ENCODE peak calls at places on chromosomes 4 and X, in six cellular contexts. One of them, this sample, is unnamed. For H3K27me3 and H3K36me3, the result is how much of the 10 kb centered on the place peaks cover.

GRCh38 chr4:52873861-52874343 is 11.8 kb downstream of the RASL11B start:
- DNase-seq in CD4-positive, alpha-beta memory T cell: no peak
- DNase-seq in naive thymus-derived CD4-positive, alpha-beta T cell: no peak
- DNase-seq in body of pancreas: peak
- DNase-seq in WERI-Rb-1: no peak
- DNase-seq in PC-9: no peak
- DNase-seq in this sample: no peak

GRCh38 chr4:12576409-12576808 is 907.7 kb downstream of the RAB28 start:
- DNase-seq in CD4-positive, alpha-beta memory T cell: no peak
- DNase-seq in naive thymus-derived CD4-positive, alpha-beta T cell: no peak
- DNase-seq in body of pancreas: no peak
- DNase-seq in WERI-Rb-1: no peak
- DNase-seq in PC-9: no peak
- DNase-seq in this sample: no peak

GRCh38 chrX:136047969-136048368 is 62.7 kb downstream of the SLC9A6 start:
- DNase-seq in CD4-positive, alpha-beta memory T cell: no peak
- DNase-seq in naive thymus-derived CD4-positive, alpha-beta T cell: no peak
- DNase-seq in body of pancreas: no peak
- DNase-seq in WERI-Rb-1: no peak
- DNase-seq in PC-9: no peak
- DNase-seq in this sample: no peak

GRCh38 chr4:81504685-81505598 is 33.2 kb upstream of the RASGEF1B start:
- DNase-seq in CD4-positive, alpha-beta memory T cell: peak
- DNase-seq in naive thymus-derived CD4-positive, alpha-beta T cell: peak
- DNase-seq in body of pancreas: no peak
- DNase-seq in WERI-Rb-1: peak
- DNase-seq in PC-9: no peak
- DNase-seq in this sample: no peak

GRCh38 chr4:88195666-88196365 is 37.4 kb upstream of the ABCG2 start:
- DNase-seq in CD4-positive, alpha-beta memory T cell: no peak
- DNase-seq in naive thymus-derived CD4-positive, alpha-beta T cell: no peak
- DNase-seq in body of pancreas: no peak
- DNase-seq in WERI-Rb-1: no peak
- DNase-seq in PC-9: no peak
- DNase-seq in this sample: no peak

GRCh38 chr4:155653052-155653451 is 13.6 kb upstream of the GUCY1A1 start:
- DNase-seq in CD4-positive, alpha-beta memory T cell: no peak
- DNase-seq in naive thymus-derived CD4-positive, alpha-beta T cell: no peak
- DNase-seq in body of pancreas: no peak
- DNase-seq in WERI-Rb-1: no peak
- DNase-seq in PC-9: no peak
- DNase-seq in this sample: no peak

GRCh38 chr4:16140520-16141249 is 56.9 kb upstream of the PROM1 start:
- DNase-seq in CD4-positive, alpha-beta memory T cell: no peak
- DNase-seq in naive thymus-derived CD4-positive, alpha-beta T cell: no peak
- DNase-seq in body of pancreas: peak
- DNase-seq in WERI-Rb-1: no peak
- DNase-seq in PC-9: peak
- DNase-seq in this sample: no peak

GRCh38 chr4:122104184-122104583 is 47.9 kb upstream of the BLTP1 start:
- DNase-seq in CD4-positive, alpha-beta memory T cell: no peak
- DNase-seq in naive thymus-derived CD4-positive, alpha-beta T cell: no peak
- DNase-seq in body of pancreas: no peak
- DNase-seq in WERI-Rb-1: no peak
- DNase-seq in PC-9: no peak
- DNase-seq in this sample: no peak

GRCh38 chr4:113212613-113213012 is 163.2 kb downstream of the ANK2 start:
- DNase-seq in CD4-positive, alpha-beta memory T cell: no peak
- DNase-seq in naive thymus-derived CD4-positive, alpha-beta T cell: no peak
- DNase-seq in body of pancreas: no peak
- DNase-seq in WERI-Rb-1: no peak
- DNase-seq in PC-9: no peak
- DNase-seq in this sample: peak

GRCh38 chr4:149638073-149638472 is 177.6 kb downstream of the IQCM start:
- DNase-seq in CD4-positive, alpha-beta memory T cell: no peak
- DNase-seq in naive thymus-derived CD4-positive, alpha-beta T cell: no peak
- DNase-seq in body of pancreas: no peak
- DNase-seq in WERI-Rb-1: no peak
- DNase-seq in PC-9: no peak
- DNase-seq in this sample: no peak

GRCh38 chrX:153927936-153928760 is 2.1 kb upstream of the ARHGAP4 start:
- DNase-seq in CD4-positive, alpha-beta memory T cell: peak
- DNase-seq in naive thymus-derived CD4-positive, alpha-beta T cell: peak
- DNase-seq in body of pancreas: peak
- DNase-seq in WERI-Rb-1: peak
- DNase-seq in PC-9: peak
- DNase-seq in this sample: peak

GRCh38 chrX:153400146-153401132 is 711 bp downstream of the PNMA6E start:
- DNase-seq in CD4-positive, alpha-beta memory T cell: peak
- DNase-seq in naive thymus-derived CD4-positive, alpha-beta T cell: peak
- DNase-seq in body of pancreas: no peak
- DNase-seq in WERI-Rb-1: peak
- DNase-seq in PC-9: no peak
- DNase-seq in this sample: peak

GRCh38 chrX:38426785-38427184 is 74.4 kb downstream of the OTC start:
- DNase-seq in CD4-positive, alpha-beta memory T cell: no peak
- DNase-seq in naive thymus-derived CD4-positive, alpha-beta T cell: no peak
- DNase-seq in body of pancreas: peak
- DNase-seq in WERI-Rb-1: no peak
- DNase-seq in PC-9: no peak
- DNase-seq in this sample: no peak

GRCh38 chrX:15016051-15016450 is 142.8 kb downstream of the MOSPD2 start:
- DNase-seq in CD4-positive, alpha-beta memory T cell: no peak
- DNase-seq in naive thymus-derived CD4-positive, alpha-beta T cell: no peak
- DNase-seq in body of pancreas: no peak
- DNase-seq in WERI-Rb-1: no peak
- DNase-seq in PC-9: no peak
- DNase-seq in this sample: no peak

GRCh38 chr4:184575306-184575705 is 73.9 kb downstream of the CASP3 start:
- DNase-seq in CD4-positive, alpha-beta memory T cell: no peak
- DNase-seq in naive thymus-derived CD4-positive, alpha-beta T cell: no peak
- DNase-seq in body of pancreas: no peak
- DNase-seq in WERI-Rb-1: no peak
- DNase-seq in PC-9: no peak
- DNase-seq in this sample: no peak

GRCh38 chr4:165813606-165814005 is 59.4 kb upstream of the TLL1 start:
- DNase-seq in CD4-positive, alpha-beta memory T cell: no peak
- DNase-seq in naive thymus-derived CD4-positive, alpha-beta T cell: no peak
- DNase-seq in body of pancreas: no peak
- DNase-seq in WERI-Rb-1: no peak
- DNase-seq in PC-9: no peak
- DNase-seq in this sample: no peak

GRCh38 chr4:111210576-111210975 is 587.7 kb upstream of the PITX2 start:
- DNase-seq in CD4-positive, alpha-beta memory T cell: no peak
- DNase-seq in naive thymus-derived CD4-positive, alpha-beta T cell: no peak
- DNase-seq in body of pancreas: no peak
- DNase-seq in WERI-Rb-1: no peak
- DNase-seq in PC-9: no peak
- DNase-seq in this sample: no peak

DNA sequence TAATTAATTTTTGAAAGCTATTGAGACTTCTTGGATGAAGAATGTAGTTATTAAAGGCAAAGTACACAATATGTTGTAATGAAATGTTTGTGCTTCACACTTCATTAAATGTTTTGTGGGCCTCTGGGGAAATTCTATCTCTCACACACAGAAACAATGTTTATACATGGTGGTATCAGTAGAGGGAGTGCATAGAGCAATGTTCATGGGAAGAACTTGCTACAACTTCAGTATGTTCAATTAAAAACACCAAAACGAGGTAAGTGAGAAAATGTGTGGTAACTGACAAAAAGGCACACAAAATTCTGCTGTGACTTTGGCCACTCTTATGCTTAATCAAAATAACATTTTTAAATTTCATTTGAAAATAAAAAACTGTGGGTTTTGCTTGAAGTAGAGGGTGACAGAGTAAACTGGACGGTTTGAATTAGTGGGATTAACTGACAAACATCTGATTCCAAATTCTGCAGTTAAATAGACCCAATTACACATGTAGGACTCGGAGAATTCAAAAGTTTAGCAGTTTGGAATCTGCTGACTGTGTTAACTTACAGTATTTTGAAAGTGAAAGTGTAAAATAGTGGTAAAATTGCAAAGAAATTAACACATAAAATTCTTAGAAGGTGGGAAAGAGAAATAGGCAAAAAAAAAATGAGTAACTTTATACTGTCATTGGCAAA is 111.4 kb upstream of the TTC29 start:
- DNase-seq in CD4-positive, alpha-beta memory T cell: no peak
- DNase-seq in naive thymus-derived CD4-positive, alpha-beta T cell: peak
- DNase-seq in body of pancreas: no peak
- DNase-seq in WERI-Rb-1: no peak
- DNase-seq in PC-9: no peak
- DNase-seq in this sample: no peak
- H3K4me3 ChIP-seq in CD4-positive, alpha-beta memory T cell: no peak
- H3K4me3 ChIP-seq in naive thymus-derived CD4-positive, alpha-beta T cell: peak
- H3K4me3 ChIP-seq in body of pancreas: no peak
- H3K4me3 ChIP-seq in WERI-Rb-1: no peak
- H3K4me3 ChIP-seq in PC-9: peak
- H3K4me3 ChIP-seq in this sample: no peak

GRCh38 chrX:13955095-13955647 is 74.5 kb downstream of the GEMIN8 start:
- DNase-seq in CD4-positive, alpha-beta memory T cell: no peak
- DNase-seq in naive thymus-derived CD4-positive, alpha-beta T cell: no peak
- DNase-seq in body of pancreas: no peak
- DNase-seq in WERI-Rb-1: no peak
- DNase-seq in PC-9: no peak
- DNase-seq in this sample: no peak

GRCh38 chrX:13956998-13957397 is 72.7 kb downstream of the GEMIN8 start:
- DNase-seq in CD4-positive, alpha-beta memory T cell: no peak
- DNase-seq in naive thymus-derived CD4-positive, alpha-beta T cell: no peak
- DNase-seq in body of pancreas: no peak
- DNase-seq in WERI-Rb-1: no peak
- DNase-seq in PC-9: no peak
- DNase-seq in this sample: no peak

GRCh38 chrX:13955975-13956374 is 73.7 kb downstream of the GEMIN8 start:
- DNase-seq in CD4-positive, alpha-beta memory T cell: no peak
- DNase-seq in naive thymus-derived CD4-positive, alpha-beta T cell: no peak
- DNase-seq in body of pancreas: no peak
- DNase-seq in WERI-Rb-1: no peak
- DNase-seq in PC-9: no peak
- DNase-seq in this sample: no peak

GRCh38 chrX:13952581-13952980 is 77.1 kb downstream of the GEMIN8 start:
- DNase-seq in CD4-positive, alpha-beta memory T cell: no peak
- DNase-seq in naive thymus-derived CD4-positive, alpha-beta T cell: no peak
- DNase-seq in body of pancreas: no peak
- DNase-seq in WERI-Rb-1: no peak
- DNase-seq in PC-9: no peak
- DNase-seq in this sample: no peak
- H3K27me3 ChIP-seq in CD4-positive, alpha-beta memory T cell: under half
- H3K27me3 ChIP-seq in naive thymus-derived CD4-positive, alpha-beta T cell: under half
- H3K27me3 ChIP-seq in body of pancreas: under half
- H3K27me3 ChIP-seq in WERI-Rb-1: under half
- H3K27me3 ChIP-seq in PC-9: under half
- H3K27me3 ChIP-seq in this sample: under half

GRCh38 chr4:47849466-47849865 is 11.6 kb upstream of the CORIN start:
- DNase-seq in CD4-positive, alpha-beta memory T cell: no peak
- DNase-seq in naive thymus-derived CD4-positive, alpha-beta T cell: no peak
- DNase-seq in body of pancreas: no peak
- DNase-seq in WERI-Rb-1: no peak
- DNase-seq in PC-9: no peak
- DNase-seq in this sample: no peak
- H3K36me3 ChIP-seq in CD4-positive, alpha-beta memory T cell: under half
- H3K36me3 ChIP-seq in naive thymus-derived CD4-positive, alpha-beta T cell: under half
- H3K36me3 ChIP-seq in body of pancreas: under half
- H3K36me3 ChIP-seq in WERI-Rb-1: under half
- H3K36me3 ChIP-seq in PC-9: under half
- H3K36me3 ChIP-seq in this sample: under half

GRCh38 chrX:133290076-133290475 is 71.9 kb upstream of the TFDP3 start:
- DNase-seq in CD4-positive, alpha-beta memory T cell: no peak
- DNase-seq in naive thymus-derived CD4-positive, alpha-beta T cell: no peak
- DNase-seq in body of pancreas: no peak
- DNase-seq in WERI-Rb-1: no peak
- DNase-seq in PC-9: no peak
- DNase-seq in this sample: no peak
- H3K4me3 ChIP-seq in CD4-positive, alpha-beta memory T cell: no peak
- H3K4me3 ChIP-seq in naive thymus-derived CD4-positive, alpha-beta T cell: no peak
- H3K4me3 ChIP-seq in body of pancreas: no peak
- H3K4me3 ChIP-seq in WERI-Rb-1: no peak
- H3K4me3 ChIP-seq in PC-9: no peak
- H3K4me3 ChIP-seq in this sample: no peak

DNA sequence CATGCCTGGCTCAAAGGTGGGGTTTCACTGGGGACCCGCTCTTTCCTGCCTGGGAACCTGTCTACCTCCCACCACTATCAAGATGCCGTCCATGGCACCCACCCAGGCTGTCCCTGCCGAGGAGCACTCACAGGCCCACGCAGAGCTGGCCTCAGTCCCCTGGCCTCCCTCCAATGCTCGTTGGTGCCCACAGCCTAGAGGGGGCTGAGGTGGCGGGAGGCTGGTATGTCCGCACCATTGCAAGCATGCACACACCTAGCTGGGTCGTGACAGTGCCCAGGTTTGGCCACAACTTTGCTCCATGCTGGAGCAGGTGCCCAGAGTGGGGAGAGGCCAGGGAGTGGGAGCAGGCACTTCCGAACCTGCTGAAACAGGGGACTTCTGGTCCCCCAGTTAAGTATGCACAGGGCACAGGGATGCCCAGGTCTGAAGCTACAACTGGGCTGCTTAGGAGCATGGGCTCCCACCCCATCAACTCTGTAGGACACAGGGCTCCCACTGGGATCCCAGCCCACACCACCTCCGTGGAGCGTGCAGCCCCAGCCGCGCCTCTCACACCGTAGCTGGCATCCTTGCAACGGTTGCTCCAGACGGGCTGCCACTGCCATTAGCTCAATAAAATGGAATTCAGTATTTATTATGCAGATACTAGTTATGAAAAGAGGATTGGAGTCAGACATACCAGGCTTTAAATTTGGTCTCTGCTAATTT is 1376.1 kb upstream of the TENM3 start:
- DNase-seq in CD4-positive, alpha-beta memory T cell: no peak
- DNase-seq in naive thymus-derived CD4-positive, alpha-beta T cell: no peak
- DNase-seq in body of pancreas: no peak
- DNase-seq in WERI-Rb-1: no peak
- DNase-seq in PC-9: no peak
- DNase-seq in this sample: no peak
- H3K27me3 ChIP-seq in CD4-positive, alpha-beta memory T cell: under half
- H3K27me3 ChIP-seq in naive thymus-derived CD4-positive, alpha-beta T cell: under half
- H3K27me3 ChIP-seq in body of pancreas: under half
- H3K27me3 ChIP-seq in WERI-Rb-1: under half
- H3K27me3 ChIP-seq in PC-9: under half
- H3K27me3 ChIP-seq in this sample: under half